ENCODE peak calls at places on chromosomes 5 and 9, in four cellular contexts. P, O, N and T are unnamed samples.

GRCh38 chr5:149133795-149134777 is 7.2 kb upstream of the ABLIM3 start:
- DNase-seq in P (peak), O (peak), N (peak), T (peak)

GRCh38 chr9:125655691-125656410 is 51.2 kb downstream of the MAPKAP1 start:
- DNase-seq in P (no peak), O (no peak), N (no peak), T (no peak)

GRCh38 chr5:142981886-142982820 is 212.0 kb downstream of the ARHGAP26 start:
- DNase-seq in P (peak), O (no peak), N (no peak), T (no peak)

GRCh38 chr5:72555871-72556270 is 48.7 kb upstream of the ZNF366 start:
- DNase-seq in P (no peak), O (peak), N (no peak), T (no peak)

GRCh38 chr9:95981741-95982390 is 106.4 kb downstream of the ERCC6L2 start:
- DNase-seq in P (no peak), O (peak), N (no peak), T (no peak)

GRCh38 chr5:135444881-135445280 is 2.3 kb downstream of the DCANP1 start:
- DNase-seq in P (no peak), O (no peak), N (no peak), T (no peak)

GRCh38 chr9:87107072-87107471 is 159.8 kb upstream of the GAS1 start:
- DNase-seq in P (peak), O (peak), N (peak), T (no peak)

GRCh38 chr9:32603914-32604852 is 31.2 kb upstream of the NDUFB6 start:
- DNase-seq in P (no peak), O (peak), N (peak), T (peak)

GRCh38 chr5:68593211-68593701 is 377.7 kb downstream of the PIK3R1 start:
- DNase-seq in P (no peak), O (peak), N (no peak), T (no peak)

GRCh38 chr9:131030239-131030977 is 21.4 kb downstream of the LAMC3 start:
- DNase-seq in P (no peak), O (no peak), N (no peak), T (no peak)

GRCh38 chr5:95081500-95082355 is 203.2 kb downstream of the MCTP1 start:
- DNase-seq in P (peak), O (peak), N (peak), T (no peak)

GRCh38 chr5:71475788-71476384 is 20.4 kb downstream of the BDP1 start:
- DNase-seq in P (no peak), O (peak), N (peak), T (no peak)

GRCh38 chr9:95460627-95461164 is 56.1 kb downstream of the PTCH1 start:
- DNase-seq in P (peak), O (no peak), N (no peak), T (no peak)

GRCh38 chr9:134814598-134815215 is 65.9 kb upstream of the FCN2 start:
- DNase-seq in P (no peak), O (no peak), N (no peak), T (no peak)

GRCh38 chr5:135211791-135212190 is 177.8 kb upstream of the PITX1 start:
- DNase-seq in P (no peak), O (no peak), N (no peak), T (no peak)

GRCh38 chr5:13331585-13331984 is 612.9 kb downstream of the DNAH5 start:
- DNase-seq in P (no peak), O (no peak), N (no peak), T (no peak)

GRCh38 chr9:125544988-125545651 is 161.9 kb downstream of the MAPKAP1 start:
- DNase-seq in P (peak), O (no peak), N (no peak), T (no peak)

GRCh38 chr5:1909346-1909985 is 26.7 kb upstream of the IRX4 start:
- DNase-seq in P (no peak), O (no peak), N (no peak), T (no peak)

GRCh38 chr9:75889977-75890540 is 414 bp upstream of the PCSK5 start:
- DNase-seq in P (peak), O (peak), N (peak), T (no peak)

GRCh38 chr9:96651626-96652025 is 3.5 kb downstream of the PRXL2C start:
- DNase-seq in P (peak), O (peak), N (peak), T (no peak)

GRCh38 chr9:71446499-71447411 is 321.6 kb downstream of the CEMIP2 start:
- DNase-seq in P (peak), O (peak), N (peak), T (no peak)

GRCh38 chr9:130265431-130266235 is at the start of gene HMCN2:
- DNase-seq in P (no peak), O (no peak), N (no peak), T (no peak)

GRCh38 chr5:19739691-19740090 is 248.3 kb downstream of the CDH18 start:
- DNase-seq in P (no peak), O (peak), N (no peak), T (no peak)

GRCh38 chr5:55421074-55421529 is 113.3 kb downstream of the MTREX start:
- DNase-seq in P (peak), O (no peak), N (no peak), T (no peak)

GRCh38 chr9:136531186-136531903 is 14.5 kb downstream of the NOTCH1 start:
- DNase-seq in P (no peak), O (no peak), N (no peak), T (no peak)

GRCh38 chr9:75186767-75187380 is 98.6 kb downstream of the OSTF1 start:
- DNase-seq in P (no peak), O (peak), N (peak), T (no peak)

GRCh38 chr9:4986291-4986690 is 1.2 kb downstream of the JAK2 start:
- DNase-seq in P (no peak), O (no peak), N (no peak), T (no peak)

GRCh38 chr5:95519681-95520080 is 35.1 kb downstream of the SKIC3 start:
- DNase-seq in P (no peak), O (no peak), N (no peak), T (no peak)